ENCODE peak calls at places on chromosomes 16 and 17, in six cellular contexts. V is spleen, I is dorsolateral prefrontal cortex, S is lower lobe of right lung, E is lung, U is PC-3. J is an unnamed sample.

GRCh38 chr16:13923703-13924298 is 3.8 kb downstream of the ERCC4 start:
- DNase-seq in V (no peak), I (no peak), S (no peak), E (no peak), U (peak), J (no peak)

GRCh38 chr17:18025596-18026407 is 13.2 kb downstream of the ATPAF2 start:
- DNase-seq in V (no peak), I (no peak), S (no peak), E (no peak), U (peak), J (peak)

GRCh38 chr17:71338396-71338795 is 782.4 kb upstream of the SOX9 start:
- DNase-seq in V (no peak), I (no peak), S (no peak), E (no peak), U (peak), J (no peak)

GRCh38 chr16:22001591-22001990 is 675 bp upstream of the PDZD9 start:
- DNase-seq in V (no peak), I (no peak), S (no peak), E (no peak), U (peak), J (no peak)

GRCh38 chr17:76700627-76701470 is 9.9 kb downstream of the MXRA7 start:
- DNase-seq in V (no peak), I (no peak), S (no peak), E (no peak), U (no peak), J (peak)

GRCh38 chr16:977096-977701 is 4.4 kb upstream of the SOX8 start:
- DNase-seq in V (no peak), I (peak), S (no peak), E (no peak), U (no peak), J (no peak)

GRCh38 chr16:81437860-81438259 is 6.7 kb upstream of the CMIP start:
- DNase-seq in V (no peak), I (no peak), S (no peak), E (no peak), U (peak), J (no peak)

GRCh38 chr17:7438050-7438614 is 1.2 kb upstream of the FGF11 start:
- DNase-seq in V (peak), I (no peak), S (peak), E (peak), U (no peak), J (peak)

GRCh38 chr17:67375054-67375427 is 2.0 kb upstream of the PITPNC1 start:
- DNase-seq in V (no peak), I (no peak), S (no peak), E (no peak), U (no peak), J (no peak)

GRCh38 chr16:50266337-50267091 is at the start of gene ADCY7:
- DNase-seq in V (peak), I (no peak), S (peak), E (peak), U (no peak), J (peak)

GRCh38 chr17:1787301-1787902 is 25.5 kb downstream of the SERPINF1 start:
- DNase-seq in V (peak), I (no peak), S (peak), E (no peak), U (peak), J (peak)

GRCh38 chr17:10265100-10265810 is 66.8 kb upstream of the GAS7 start:
- DNase-seq in V (no peak), I (no peak), S (no peak), E (no peak), U (no peak), J (no peak)

GRCh38 chr17:81964081-81964849 is 3.3 kb upstream of the NOTUM start:
- DNase-seq in V (no peak), I (no peak), S (no peak), E (no peak), U (no peak), J (no peak)

GRCh38 chr16:1331712-1332617 is 1.5 kb upstream of the BAIAP3 start:
- DNase-seq in V (peak), I (peak), S (peak), E (peak), U (peak), J (peak)

GRCh38 chr16:1708768-1709180 is 2.8 kb downstream of the MAPK8IP3 start:
- DNase-seq in V (peak), I (peak), S (no peak), E (no peak), U (peak), J (no peak)

GRCh38 chr17:64653325-64653984 is 8.7 kb downstream of the SMURF2 start:
- DNase-seq in V (no peak), I (no peak), S (no peak), E (no peak), U (peak), J (no peak)

GRCh38 chr16:62167551-62167950 is 131.3 kb upstream of the CDH8 start:
- DNase-seq in V (no peak), I (no peak), S (no peak), E (no peak), U (peak), J (no peak)

GRCh38 chr17:27265333-27265732 is 28.6 kb upstream of the WSB1 start:
- DNase-seq in V (no peak), I (no peak), S (no peak), E (no peak), U (peak), J (no peak)

GRCh38 chr16:69411064-69411985 is 13.1 kb upstream of the CYB5B start:
- DNase-seq in V (no peak), I (no peak), S (no peak), E (no peak), U (no peak), J (no peak)

GRCh38 chr17:77320501-77321256 is 179.9 kb downstream of the SEC14L1 start:
- DNase-seq in V (peak), I (peak), S (no peak), E (no peak), U (no peak), J (peak)

GRCh38 chr17:2929881-2930533 is 133.4 kb downstream of the OR1D5 start:
- DNase-seq in V (no peak), I (no peak), S (peak), E (no peak), U (peak), J (peak)

GRCh38 chr16:82758406-82758805 is 131.6 kb downstream of the CDH13 start:
- DNase-seq in V (no peak), I (no peak), S (no peak), E (no peak), U (no peak), J (no peak)

GRCh38 chr16:89720520-89720858 is 209 bp downstream of the VPS9D1 start:
- DNase-seq in V (peak), I (no peak), S (peak), E (peak), U (peak), J (peak)

GRCh38 chr17:81722184-81723120 is 10.4 kb downstream of the SLC25A10 start:
- DNase-seq in V (no peak), I (no peak), S (peak), E (peak), U (peak), J (peak)

GRCh38 chr17:29195465-29196081 is 15.4 kb upstream of the MYO18A start:
- DNase-seq in V (peak), I (no peak), S (peak), E (no peak), U (peak), J (peak)

GRCh38 chr16:30980068-30980371 is 5.0 kb upstream of the HSD3B7 start:
- DNase-seq in V (no peak), I (no peak), S (no peak), E (no peak), U (no peak), J (no peak)

GRCh38 chr16:30976486-30976885 is 8.5 kb upstream of the HSD3B7 start:
- DNase-seq in V (no peak), I (no peak), S (no peak), E (no peak), U (no peak), J (no peak)

GRCh38 chr16:30980434-30980833 is 4.6 kb upstream of the HSD3B7 start:
- DNase-seq in V (no peak), I (no peak), S (no peak), E (no peak), U (no peak), J (no peak)

GRCh38 chr16:30979170-30980067 is 5.6 kb upstream of the HSD3B7 start:
- DNase-seq in V (no peak), I (no peak), S (no peak), E (no peak), U (no peak), J (no peak)

GRCh38 chr16:30977502-30977901 is 7.5 kb upstream of the HSD3B7 start:
- DNase-seq in V (no peak), I (no peak), S (no peak), E (no peak), U (no peak), J (no peak)
- TF ChIP-seq CTCF in V (no peak), I (no peak), S (no peak), E (no peak), U (peak), J (no peak)

DNA sequence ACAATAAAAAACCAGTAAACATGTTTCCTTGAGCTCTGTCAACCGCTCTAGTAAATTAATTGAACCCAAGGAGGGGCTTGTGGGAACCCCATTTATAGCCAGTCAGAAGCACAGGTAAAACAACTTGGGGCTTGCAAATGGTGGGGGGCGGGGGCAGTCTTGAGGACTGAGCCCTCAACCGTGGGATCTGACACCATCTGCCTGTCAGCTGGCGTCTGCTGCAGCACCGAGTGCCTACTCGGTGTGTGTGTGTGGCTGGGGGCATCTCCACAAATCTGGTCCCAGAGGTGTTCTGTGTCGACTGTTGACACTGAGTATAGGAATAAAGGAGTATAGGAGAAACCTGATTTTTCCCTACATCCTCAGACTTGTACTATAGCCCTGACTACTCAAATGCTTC is 20.6 kb downstream of the CREBBP start:
- DNase-seq in V (no peak), I (no peak), S (no peak), E (no peak), U (no peak), J (no peak)
- H3K27ac ChIP-seq in V (peak), I (no peak), S (no peak), E (no peak), U (no peak), J (no peak)

GRCh38 chr17:59483860-59484259 is 81.5 kb upstream of the DHX40 start:
- DNase-seq in V (no peak), I (no peak), S (no peak), E (no peak), U (no peak), J (no peak)

GRCh38 chr17:59485018-59485417 is 80.4 kb upstream of the DHX40 start:
- DNase-seq in V (no peak), I (no peak), S (no peak), E (no peak), U (peak), J (no peak)

GRCh38 chr17:59490259-59490658 is 75.2 kb upstream of the DHX40 start:
- DNase-seq in V (no peak), I (no peak), S (no peak), E (no peak), U (no peak), J (no peak)

GRCh38 chr17:59488805-59489204 is 76.6 kb upstream of the DHX40 start:
- DNase-seq in V (no peak), I (no peak), S (no peak), E (no peak), U (no peak), J (no peak)

DNA sequence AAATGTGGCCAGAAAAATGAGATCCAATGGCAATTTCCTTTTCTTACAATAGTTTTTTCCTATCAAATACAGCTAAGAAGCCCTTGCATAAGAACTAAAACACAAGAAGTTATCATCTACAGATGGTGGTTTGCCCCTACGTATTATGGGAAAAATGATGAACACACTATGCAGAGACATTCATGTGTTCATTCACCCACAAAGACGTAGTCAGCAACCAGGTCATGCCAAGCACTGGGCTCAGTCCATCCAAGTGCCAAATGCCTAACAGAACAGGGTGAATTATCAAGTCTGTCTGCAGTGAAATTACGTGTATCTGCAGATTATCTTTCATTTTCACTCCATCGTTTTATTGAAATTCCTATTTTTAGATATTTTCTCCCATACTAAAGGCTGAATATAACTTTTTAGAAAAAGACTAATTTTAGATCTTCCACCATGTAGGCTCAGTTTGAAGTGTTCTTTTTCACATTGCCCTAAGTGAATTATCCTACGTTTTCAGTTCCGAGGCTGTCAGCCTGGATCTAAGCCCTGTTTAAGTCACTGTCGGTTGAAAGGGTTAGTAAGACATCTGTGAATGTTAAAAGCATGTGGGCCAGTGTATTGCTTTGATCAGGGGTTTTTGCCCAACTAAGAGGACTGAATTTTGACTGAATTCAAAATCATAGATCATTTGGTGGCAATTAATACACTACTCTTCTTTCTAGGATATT is 78.1 kb upstream of the DHX40 start:
- DNase-seq in V (no peak), I (no peak), S (no peak), E (no peak), U (no peak), J (no peak)
- H3K4me3 ChIP-seq in V (no peak), I (peak), S (peak), E (no peak), U (no peak), J (no peak)

GRCh38 chr16:70467113-70467512 is 12.7 kb downstream of the FCSK start:
- DNase-seq in V (no peak), I (no peak), S (no peak), E (no peak), U (no peak), J (no peak)
- TF ChIP-seq CTCF in V (no peak), I (no peak), S (no peak), E (no peak), U (no peak), J (no peak)

DNA sequence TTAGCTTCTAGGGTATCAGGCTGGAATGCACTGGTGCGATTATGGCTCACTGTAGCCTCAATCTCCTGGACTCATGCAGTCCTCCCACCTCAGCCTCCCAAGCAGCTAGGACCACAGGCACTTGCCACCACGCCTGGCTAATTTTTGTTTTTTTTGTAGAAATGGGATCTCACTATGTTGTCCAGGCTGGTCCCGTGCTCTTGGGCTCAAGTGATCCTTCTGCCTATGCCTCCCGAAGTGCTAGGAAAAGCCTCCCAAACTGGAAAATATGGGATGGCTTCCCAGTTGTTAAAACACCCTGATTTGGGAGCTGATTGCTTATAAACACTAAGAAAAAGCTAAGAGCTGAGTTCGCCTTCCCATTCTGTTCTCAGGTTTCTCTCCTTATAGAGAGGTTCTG is 6.6 kb upstream of the ZNF263 start:
- DNase-seq in V (no peak), I (no peak), S (no peak), E (no peak), U (no peak), J (no peak)
- H3K27ac ChIP-seq in V (no peak), I (no peak), S (no peak), E (no peak), U (no peak), J (no peak)

GRCh38 chr17:40364121-40364861 is at the start of gene GJD3:
- DNase-seq in V (peak), I (no peak), S (no peak), E (no peak), U (no peak), J (no peak)
- H3K4me3 ChIP-seq in V (peak), I (peak), S (peak), E (peak), U (peak), J (peak)

GRCh38 chr16:24689128-24689527 is 40.3 kb upstream of the TNRC6A start:
- DNase-seq in V (no peak), I (no peak), S (no peak), E (no peak), U (peak), J (no peak)
- TF ChIP-seq CTCF in V (peak), I (peak), S (peak), E (no peak), U (peak), J (no peak)

J was measured in Peyer's patch.